ENCODE peak calls at places on chromosomes 3 and 15, in eight cellular contexts. V is HCT116; S is T-helper 17 cell; I is activated CD8-positive, alpha-beta T cell treated with anti-CD3 and anti-CD28 coated beads, Interleukin-2, amount 10 ng/mL, durations not matched to agents 7 days and 5 days; D is body of pancreas; U is activated T-cell treated with anti-CD3 and anti-CD28 coated beads, Interleukin-2, amount 50 U/mL, for 4 hours; Q is omental fat pad; F is SK-N-SH treated with all-trans-retinoic acid at 6 μM for 48 hours. G is an unnamed sample.

GRCh38 chr3:194323785-194324735 is 27.1 kb downstream of the CPN2 start:
- ATAC-seq in V (peak; percentile 52), S (peak; percentile 84), I (peak; percentile 67), D (peak; percentile 23), U (peak; percentile 77), Q (peak; percentile 24), F (peak; percentile 74), G (peak; percentile 74)

GRCh38 chr3:189355115-189355480 is 183.3 kb downstream of the TPRG1 start:
- ATAC-seq in V (peak; percentile 4), S (no peak), I (no peak), D (no peak), U (no peak), Q (no peak), F (no peak), G (no peak)

GRCh38 chr3:126102011-126102410 is 18.1 kb upstream of the SLC41A3 start:
- ATAC-seq in V (no peak), S (no peak), I (no peak), D (no peak), U (no peak), Q (no peak), F (no peak), G (no peak)

GRCh38 chr3:184015381-184016019 is 2.2 kb downstream of the ABCC5 start:
- ATAC-seq in V (no peak), S (no peak), I (no peak), D (no peak), U (no peak), Q (no peak), F (no peak), G (no peak)

GRCh38 chr3:7290062-7290825 is 429.3 kb downstream of the GRM7 start:
- ATAC-seq in V (no peak), S (no peak), I (no peak), D (no peak), U (no peak), Q (peak; percentile 43), F (no peak), G (no peak)

GRCh38 chr15:90300988-90301715 is 35.7 kb downstream of the NGRN start:
- ATAC-seq in V (peak; percentile 98), S (peak; percentile 62), I (peak; percentile 76), D (peak; percentile 68), U (peak; percentile 67), Q (no peak), F (peak; percentile 87), G (peak; percentile 55)

GRCh38 chr15:89230277-89230676 is 8.9 kb upstream of the RLBP1 start:
- ATAC-seq in V (peak; percentile 61), S (no peak), I (no peak), D (no peak), U (no peak), Q (no peak), F (no peak), G (no peak)

GRCh38 chr3:190381356-190381940 is 6.5 kb upstream of the CLDN16 start:
- ATAC-seq in V (no peak), S (no peak), I (no peak), D (no peak), U (no peak), Q (no peak), F (no peak), G (no peak)

GRCh38 chr3:66693461-66693912 is 192.7 kb upstream of the LRIG1 start:
- ATAC-seq in V (no peak), S (no peak), I (no peak), D (peak; percentile 47), U (no peak), Q (no peak), F (no peak), G (no peak)

GRCh38 chr15:68652141-68652540 is 73.3 kb downstream of the CORO2B start:
- ATAC-seq in V (no peak), S (no peak), I (no peak), D (peak; percentile 15), U (no peak), Q (peak; percentile 80), F (no peak), G (no peak)

GRCh38 chr3:125207507-125207906 is 5.0 kb downstream of the SLC12A8 start:
- ATAC-seq in V (no peak), S (no peak), I (no peak), D (peak; percentile 61), U (no peak), Q (no peak), F (no peak), G (peak; percentile 38)

GRCh38 chr3:123147754-123148535 is 53.8 kb upstream of the SEC22A start:
- ATAC-seq in V (no peak), S (no peak), I (no peak), D (no peak), U (no peak), Q (no peak), F (no peak), G (no peak)

GRCh38 chr3:21751891-21752290 is 881 bp upstream of the ZNF385D start:
- ATAC-seq in V (no peak), S (no peak), I (no peak), D (no peak), U (no peak), Q (no peak), F (peak; percentile 28), G (no peak)

GRCh38 chr15:88028024-88028423 is 228.5 kb downstream of the NTRK3 start:
- ATAC-seq in V (no peak), S (no peak), I (no peak), D (no peak), U (no peak), Q (no peak), F (no peak), G (no peak)

GRCh38 chr3:161072076-161072697 is 33.0 kb downstream of the B3GALNT1 start:
- ATAC-seq in V (no peak), S (no peak), I (peak; percentile 47), D (no peak), U (no peak), Q (no peak), F (no peak), G (no peak)

GRCh38 chr3:193878051-193878838 is 257.7 kb upstream of the HES1 start:
- ATAC-seq in V (peak; percentile 37), S (no peak), I (no peak), D (no peak), U (no peak), Q (no peak), F (no peak), G (no peak)

GRCh38 chr15:90959894-90960293 is 5.2 kb downstream of the RCCD1 start:
- ATAC-seq in V (no peak), S (no peak), I (no peak), D (no peak), U (no peak), Q (no peak), F (no peak), G (no peak)

GRCh38 chr15:69061414-69061842 is 46.9 kb downstream of the NOX5 start:
- ATAC-seq in V (no peak), S (no peak), I (no peak), D (no peak), U (no peak), Q (no peak), F (no peak), G (no peak)

GRCh38 chr3:111610189-111610588 is 15.0 kb upstream of the ZBED2 start:
- ATAC-seq in V (peak; percentile 62), S (peak; percentile 95), I (peak; percentile 73), D (no peak), U (peak; percentile 78), Q (no peak), F (no peak), G (peak; percentile 86)

GRCh38 chr15:78088773-78089080 is 3.6 kb upstream of the SH2D7 start:
- ATAC-seq in V (no peak), S (no peak), I (no peak), D (peak; percentile 31), U (no peak), Q (no peak), F (no peak), G (no peak)

GRCh38 chr3:141143546-141143945 is 88.1 kb upstream of the PXYLP1 start:
- ATAC-seq in V (no peak), S (no peak), I (no peak), D (no peak), U (no peak), Q (no peak), F (no peak), G (no peak)

GRCh38 chr3:59609967-59610366 is 560.1 kb upstream of the CFAP20DC start:
- ATAC-seq in V (no peak), S (no peak), I (no peak), D (no peak), U (no peak), Q (no peak), F (no peak), G (no peak)

GRCh38 chr3:18891641-18892040 is 256.7 kb upstream of the KCNH8 start:
- ATAC-seq in V (no peak), S (peak; percentile 86), I (peak; percentile 81), D (no peak), U (peak; percentile 73), Q (no peak), F (no peak), G (no peak)

GRCh38 chr15:85473455-85473854 is 93.1 kb downstream of the AKAP13 start:
- ATAC-seq in V (peak; percentile 52), S (peak; percentile 45), I (no peak), D (no peak), U (peak; percentile 60), Q (no peak), F (peak; percentile 74), G (peak; percentile 42)

GRCh38 chr3:188214442-188214841 is 60.5 kb downstream of the LPP start:
- ATAC-seq in V (no peak), S (peak; percentile 39), I (no peak), D (peak; percentile 34), U (no peak), Q (no peak), F (no peak), G (peak; percentile 73)

GRCh38 chr3:192751148-192751547 is 23.8 kb upstream of the FGF12 start:
- ATAC-seq in V (no peak), S (no peak), I (no peak), D (no peak), U (no peak), Q (no peak), F (no peak), G (no peak)

GRCh38 chr3:174667386-174667785 is 191.7 kb upstream of the NAALADL2 start:
- ATAC-seq in V (no peak), S (no peak), I (no peak), D (no peak), U (no peak), Q (no peak), F (no peak), G (no peak)

GRCh38 chr3:141578197-141578596 is 91.4 kb downstream of the RASA2 start:
- ATAC-seq in V (no peak), S (no peak), I (no peak), D (no peak), U (no peak), Q (no peak), F (no peak), G (no peak)